ENCODE peak calls at places on chromosomes 1 and 21, in nine cellular contexts. Y is cardiac fibroblast, K is heart right ventricle, G is astrocyte of the cerebellum, E is tibial artery, J is upper lobe of right lung, U is psoas muscle, L is fibroblast of villous mesenchyme, R is A549. W is an unnamed sample.

GRCh38 chr1:214290399-214291037 is 9.6 kb downstream of the SMYD2 start:
- DNase-seq in Y (peak; percentile 42), K (no peak), G (no peak), E (no peak), J (no peak), U (no peak), L (no peak), R (no peak), W (no peak)

GRCh38 chr1:155974208-155975165 is 3.9 kb downstream of the ARHGEF2 start:
- DNase-seq in Y (no peak), K (no peak), G (no peak), E (no peak), J (no peak), U (no peak), L (no peak), R (no peak), W (no peak)

GRCh38 chr1:91283421-91283726 is 121.3 kb downstream of the HFM1 start:
- DNase-seq in Y (peak; percentile 26), K (no peak), G (no peak), E (no peak), J (no peak), U (no peak), L (no peak), R (no peak), W (peak; percentile 3)

GRCh38 chr1:99580451-99580850 is 65.5 kb upstream of the PALMD start:
- DNase-seq in Y (peak; percentile 43), K (no peak), G (no peak), E (no peak), J (no peak), U (no peak), L (no peak), R (no peak), W (peak; percentile 99)

GRCh38 chr1:219798283-219799030 is 129.9 kb downstream of the SLC30A10 start:
- DNase-seq in Y (peak; percentile 72), K (no peak), G (no peak), E (no peak), J (no peak), U (no peak), L (peak; percentile 20), R (no peak), W (peak; percentile 75)

GRCh38 chr1:245205864-245206263 is 51.1 kb downstream of the KIF26B start:
- DNase-seq in Y (no peak), K (no peak), G (no peak), E (no peak), J (no peak), U (no peak), L (no peak), R (no peak), W (no peak)

GRCh38 chr21:44071359-44072104 is 35.7 kb upstream of the PWP2 start:
- DNase-seq in Y (no peak), K (no peak), G (no peak), E (no peak), J (no peak), U (no peak), L (no peak), R (no peak), W (no peak)

GRCh38 chr1:76713535-76713934 is 153.7 kb upstream of the ST6GALNAC5 start:
- DNase-seq in Y (no peak), K (no peak), G (no peak), E (no peak), J (no peak), U (no peak), L (no peak), R (no peak), W (no peak)

GRCh38 chr1:206471415-206471801 is 1.1 kb downstream of the IKBKE start:
- DNase-seq in Y (no peak), K (no peak), G (no peak), E (no peak), J (no peak), U (no peak), L (no peak), R (no peak), W (no peak)

GRCh38 chr1:148334339-148335130 is 148.6 kb downstream of the PPIAL4G start:
- DNase-seq in Y (peak; percentile 95), K (peak; percentile 86), G (peak; percentile 59), E (peak; percentile 73), J (peak; percentile 91), U (peak; percentile 85), L (peak; percentile 81), R (peak; percentile 53), W (peak; percentile 94)

GRCh38 chr1:148328884-148329283 is 154.2 kb downstream of the PPIAL4G start:
- DNase-seq in Y (no peak), K (no peak), G (no peak), E (no peak), J (no peak), U (no peak), L (no peak), R (no peak), W (no peak)

GRCh38 chr1:148333875-148334338 is 149.2 kb downstream of the PPIAL4G start:
- DNase-seq in Y (no peak), K (no peak), G (no peak), E (no peak), J (no peak), U (no peak), L (no peak), R (no peak), W (no peak)
- TF ChIP-seq CTCF in Y (no peak), K (no peak), G (no peak), E (no peak), J (no peak), U (no peak), L (no peak), R (no peak), W (no peak)

GRCh38 chr21:42123509-42123908 is 52.4 kb downstream of the UMODL1 start:
- DNase-seq in Y (no peak), K (no peak), G (no peak), E (no peak), J (no peak), U (no peak), L (no peak), R (no peak), W (no peak)

GRCh38 chr21:42120904-42121535 is 49.9 kb downstream of the UMODL1 start:
- DNase-seq in Y (no peak), K (no peak), G (no peak), E (no peak), J (no peak), U (peak; percentile 7), L (no peak), R (no peak), W (no peak)

GRCh38 chr21:42121792-42122191 is 50.7 kb downstream of the UMODL1 start:
- DNase-seq in Y (no peak), K (no peak), G (no peak), E (no peak), J (no peak), U (peak; percentile 24), L (no peak), R (no peak), W (peak; percentile 62)

GRCh38 chr21:42122808-42123207 is 51.7 kb downstream of the UMODL1 start:
- DNase-seq in Y (no peak), K (no peak), G (no peak), E (no peak), J (no peak), U (peak; percentile 26), L (no peak), R (no peak), W (no peak)

DNA sequence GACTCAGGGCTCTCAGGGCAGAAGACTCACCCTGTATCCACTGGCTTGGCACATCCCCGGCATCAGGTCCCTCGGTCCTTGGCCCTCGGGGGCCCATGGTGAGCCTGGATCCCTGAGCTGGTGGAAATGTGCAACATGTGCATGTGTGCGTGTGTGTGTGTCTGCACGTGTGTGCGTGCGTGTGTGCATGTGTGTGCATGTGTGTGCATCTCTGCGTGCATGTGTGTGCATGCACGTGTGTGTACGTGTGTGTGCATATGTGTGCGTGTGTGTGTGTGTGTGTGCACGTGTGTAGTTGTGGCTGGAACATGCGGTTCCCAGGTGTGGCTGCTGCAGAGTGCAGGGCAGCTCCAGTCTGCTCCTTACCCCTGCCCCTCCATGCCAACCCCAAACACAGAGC is 51.3 kb downstream of the UMODL1 start:
- DNase-seq in Y (no peak), K (no peak), G (no peak), E (no peak), J (no peak), U (peak; percentile 46), L (no peak), R (no peak), W (no peak)
- H3K4me3 ChIP-seq in Y (no peak overlapping the region), K (no peak overlapping the region), G (no peak overlapping the region), E (no peak overlapping the region), J (no peak overlapping the region), U (no peak overlapping the region), L (no peak overlapping the region), R (no peak overlapping the region), W (no peak overlapping the region)

DNA sequence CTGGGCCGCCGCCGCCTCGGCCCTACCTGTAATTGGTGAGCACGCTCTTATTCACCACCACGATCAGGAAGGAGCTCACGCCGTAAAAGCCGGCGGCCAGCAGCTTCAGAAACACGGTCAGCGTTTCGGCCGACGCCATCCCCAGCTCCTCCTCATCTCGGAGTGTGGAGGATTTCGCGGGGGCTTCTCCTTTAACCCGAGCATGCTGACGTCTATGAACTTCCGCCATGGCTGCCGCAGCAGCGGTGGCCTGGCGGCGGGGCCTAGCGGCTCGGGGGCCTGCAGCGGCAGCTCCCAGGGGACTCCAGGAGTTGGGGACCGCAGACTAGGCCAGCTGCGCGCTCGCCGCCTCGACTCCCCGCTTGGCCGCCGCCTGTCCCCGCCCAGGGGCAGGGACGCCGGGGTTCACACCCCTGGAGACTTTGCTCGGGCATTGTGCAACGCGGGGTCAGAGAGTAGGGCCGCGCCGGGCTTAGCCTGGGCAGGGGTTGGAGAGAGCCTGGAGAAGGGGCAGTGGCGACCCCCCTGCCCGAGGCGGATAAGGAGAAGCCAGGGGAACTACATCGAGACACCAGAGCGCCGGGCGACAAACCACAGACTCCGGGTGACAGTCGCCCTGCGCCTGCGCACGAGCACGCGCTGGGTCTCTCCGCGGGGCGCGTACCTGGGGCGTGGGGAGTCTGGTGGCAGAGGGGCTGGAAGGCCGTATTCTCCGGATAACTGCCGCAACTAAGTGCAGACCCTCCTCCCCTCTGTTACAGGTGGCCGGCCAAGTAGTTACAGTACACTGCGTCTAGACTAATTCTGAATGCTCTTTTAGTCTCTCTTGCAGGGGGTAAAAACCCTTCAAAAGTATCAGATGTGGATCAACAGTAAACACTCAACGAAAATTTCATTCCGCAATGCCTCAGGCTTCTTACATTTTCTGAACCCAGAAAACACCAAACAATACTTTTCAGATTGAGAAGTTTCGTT is at the start of gene SLC35D1:
- DNase-seq in Y (peak; percentile 63), K (peak; percentile 70), G (no peak), E (peak; percentile 87), J (peak; percentile 90), U (peak; percentile 88), L (peak; percentile 68), R (peak; percentile 54), W (peak; percentile 73)
- TF ChIP-seq CTCF in Y (no peak), K (no peak), G (no peak), E (no peak), J (no peak), U (no peak), L (no peak), R (no peak), W (no peak)

GRCh38 chr21:35811115-35811806 is 249.1 kb downstream of the SETD4 start:
- DNase-seq in Y (no peak), K (no peak), G (no peak), E (no peak), J (no peak), U (no peak), L (no peak), R (no peak), W (no peak)
- H3K4me3 ChIP-seq in Y (no peak overlapping the region), K (no peak overlapping the region), G (no peak overlapping the region), E (no peak overlapping the region), J (no peak overlapping the region), U (no peak overlapping the region), L (no peak overlapping the region), R (no peak overlapping the region), W (no peak overlapping the region)